ENCODE peak calls at places on chromosome 5, in four cellular contexts. T is mammary epithelial cell, S is endothelial cell, O is hypothalamus. N is an unnamed sample.

GRCh38 chr5:10595305-10595677 is 31.4 kb downstream of the ANKRD33B start:
- DNase-seq in S (no peak), T (peak), O (no peak), N (no peak)

GRCh38 chr5:141825836-141826560 is 52.2 kb downstream of the PCDH1 start:
- DNase-seq in O (no peak), T (no peak), S (no peak), N (no peak)

GRCh38 chr5:171891595-171891994 is 106.0 kb downstream of the SMIM23 start:
- DNase-seq in T (no peak), S (no peak), O (no peak), N (no peak)

GRCh38 chr5:55925181-55925580 is 69.6 kb downstream of the IL6ST start:
- DNase-seq in T (no peak), S (no peak), O (no peak), N (no peak)

GRCh38 chr5:1011226-1011631 is 2.6 kb downstream of the NKD2 start:
- DNase-seq in T (no peak), S (peak), O (no peak), N (peak)

GRCh38 chr5:74201334-74202081 is 439.0 kb downstream of the ENC1 start:
- DNase-seq in T (peak), O (no peak), S (no peak), N (no peak)

GRCh38 chr5:40733439-40733838 is 22.3 kb downstream of the TTC33 start:
- DNase-seq in S (no peak), O (no peak), T (no peak), N (no peak)

GRCh38 chr5:32233696-32234447 is 59.8 kb upstream of the GOLPH3 start:
- DNase-seq in S (no peak), O (no peak), T (peak), N (no peak)

GRCh38 chr5:6176294-6176693 is 202.1 kb downstream of the MED10 start:
- DNase-seq in S (no peak), O (no peak), T (no peak), N (no peak)

GRCh38 chr5:112016980-112017379 is 260.0 kb upstream of the NREP start:
- DNase-seq in S (no peak), T (no peak), O (no peak), N (no peak)

GRCh38 chr5:80143491-80143890 is 108.3 kb downstream of the THBS4 start:
- DNase-seq in S (no peak), T (no peak), O (no peak), N (no peak)

GRCh38 chr5:1406681-1407640 is 38.3 kb downstream of the SLC6A3 start:
- DNase-seq in S (no peak), O (no peak), T (no peak), N (no peak)

GRCh38 chr5:122351416-122352157 is 39.5 kb downstream of the SNCAIP start:
- DNase-seq in T (no peak), O (no peak), S (no peak), N (no peak)

GRCh38 chr5:119655081-119655480 is 25.7 kb downstream of the FAM170A start:
- DNase-seq in O (no peak), S (no peak), T (peak), N (peak)

GRCh38 chr5:60349891-60350415 is 350.0 kb downstream of the DEPDC1B start:
- DNase-seq in O (no peak), T (no peak), S (no peak), N (no peak)

GRCh38 chr5:12246016-12246415 is 341.8 kb upstream of the CTNND2 start:
- DNase-seq in O (no peak), T (no peak), S (no peak), N (no peak)

GRCh38 chr5:35285435-35285834 is 55.1 kb upstream of the PRLR start:
- DNase-seq in O (no peak), T (no peak), S (no peak), N (no peak)

GRCh38 chr5:126015244-126016054 is 407.8 kb upstream of the GRAMD2B start:
- DNase-seq in S (no peak), T (peak), O (no peak), N (no peak)

GRCh38 chr5:38528162-38528703 is 28.2 kb downstream of the LIFR start:
- DNase-seq in T (no peak), O (no peak), S (no peak), N (no peak)

GRCh38 chr5:157606046-157606445 is 30.5 kb upstream of the ADAM19 start:
- DNase-seq in O (no peak), S (no peak), T (no peak), N (no peak)

GRCh38 chr5:83249156-83249555 is 171.8 kb downstream of the XRCC4 start:
- DNase-seq in O (no peak), S (no peak), T (peak), N (peak)

GRCh38 chr5:104429911-104430310 is 867.3 kb upstream of the NUDT12 start:
- DNase-seq in S (no peak), T (no peak), O (no peak), N (no peak)

GRCh38 chr5:171525086-171525485 is 105.6 kb downstream of the FGF18 start:
- DNase-seq in T (no peak), O (no peak), S (no peak), N (no peak)